ENCODE peak calls at places on chromosomes 3 and 15, in eight cellular contexts. Y is neural progenitor cell, H is HCT116, Z is GM23338, W is OCI-LY7, I is SK-N-SH, E is PC-3, U is MM.1S. A is an unnamed sample.

GRCh38 chr3:133408961-133409360 is 9.1 kb downstream of the BFSP2 start:
- DNase-seq in I (no peak), Z (no peak), H (no peak), Y (no peak), W (no peak), E (no peak), U (no peak), A (no peak)

GRCh38 chr3:101141135-101141534 is 147.9 kb upstream of the ABI3BP start:
- DNase-seq in I (no peak), E (no peak), U (no peak), W (no peak), Y (no peak), Z (no peak), H (no peak), A (no peak)

GRCh38 chr3:129224984-129225393 is 24.4 kb upstream of the COPG1 start:
- DNase-seq in Z (no peak), H (no peak), Y (no peak), W (peak), I (peak), E (peak), U (no peak), A (peak)

GRCh38 chr3:29385056-29385455 is 104.2 kb downstream of the RBMS3 start:
- DNase-seq in Z (no peak), Y (peak), W (no peak), H (no peak), I (peak), U (no peak), E (no peak), A (no peak)

GRCh38 chr3:17640466-17640865 is 102.0 kb downstream of the TBC1D5 start:
- DNase-seq in U (no peak), E (peak), Z (no peak), Y (no peak), I (no peak), W (no peak), H (no peak), A (no peak)

GRCh38 chr3:114775395-114775794 is 371.7 kb downstream of the ZBTB20 start:
- DNase-seq in I (no peak), H (no peak), Z (no peak), U (no peak), E (no peak), Y (no peak), W (no peak), A (no peak)

GRCh38 chr3:179544981-179545645 is 17.6 kb upstream of the ACTL6A start:
- DNase-seq in Y (no peak), I (no peak), H (no peak), E (peak), U (no peak), Z (no peak), W (no peak), A (no peak)

GRCh38 chr3:106144051-106144450 is 275.2 kb upstream of the CBLB start:
- DNase-seq in I (no peak), H (no peak), Y (no peak), Z (no peak), W (no peak), E (no peak), U (no peak), A (no peak)

GRCh38 chr15:66932634-66933024 is 132.8 kb upstream of the SMAD3 start:
- DNase-seq in W (no peak), Z (no peak), U (no peak), E (no peak), Y (no peak), I (no peak), H (no peak), A (no peak)

GRCh38 chr15:38994310-38994709 is 429.7 kb upstream of the RASGRP1 start:
- DNase-seq in H (no peak), Y (no peak), W (no peak), Z (no peak), U (no peak), I (no peak), E (no peak), A (no peak)

GRCh38 chr15:59384507-59384906 is 11.8 kb upstream of the MYO1E start:
- DNase-seq in I (no peak), W (no peak), H (no peak), Y (no peak), E (no peak), Z (no peak), U (no peak), A (no peak)

GRCh38 chr3:87350367-87351199 is 74.2 kb upstream of the POU1F1 start:
- DNase-seq in U (peak), E (peak), I (peak), Y (peak), H (peak), Z (peak), W (peak), A (peak)

GRCh38 chr3:174377684-174378083 is 481.4 kb upstream of the NAALADL2 start:
- DNase-seq in U (no peak), I (no peak), Z (no peak), W (no peak), H (no peak), Y (no peak), E (no peak), A (no peak)

GRCh38 chr3:167008765-167009164 is 371.3 kb downstream of the ZBBX start:
- DNase-seq in U (no peak), W (no peak), Y (no peak), Z (no peak), H (no peak), E (no peak), I (no peak), A (no peak)

GRCh38 chr3:150251654-150252053 is 156.4 kb upstream of the TSC22D2 start:
- DNase-seq in H (no peak), W (no peak), Y (no peak), I (no peak), E (peak), Z (no peak), U (no peak), A (no peak)

GRCh38 chr3:4716731-4717362 is 223.7 kb downstream of the ITPR1 start:
- DNase-seq in H (no peak), Y (no peak), W (no peak), Z (no peak), I (no peak), E (peak), U (no peak), A (no peak)

GRCh38 chr3:59809016-59809415 is 759.2 kb upstream of the CFAP20DC start:
- DNase-seq in W (no peak), E (peak), Z (no peak), I (no peak), Y (no peak), H (no peak), U (no peak), A (no peak)

GRCh38 chr3:16767006-16767405 is 117.7 kb upstream of the PLCL2 start:
- DNase-seq in Y (peak), Z (peak), H (no peak), I (no peak), E (peak), U (no peak), W (no peak), A (no peak)

DNA sequence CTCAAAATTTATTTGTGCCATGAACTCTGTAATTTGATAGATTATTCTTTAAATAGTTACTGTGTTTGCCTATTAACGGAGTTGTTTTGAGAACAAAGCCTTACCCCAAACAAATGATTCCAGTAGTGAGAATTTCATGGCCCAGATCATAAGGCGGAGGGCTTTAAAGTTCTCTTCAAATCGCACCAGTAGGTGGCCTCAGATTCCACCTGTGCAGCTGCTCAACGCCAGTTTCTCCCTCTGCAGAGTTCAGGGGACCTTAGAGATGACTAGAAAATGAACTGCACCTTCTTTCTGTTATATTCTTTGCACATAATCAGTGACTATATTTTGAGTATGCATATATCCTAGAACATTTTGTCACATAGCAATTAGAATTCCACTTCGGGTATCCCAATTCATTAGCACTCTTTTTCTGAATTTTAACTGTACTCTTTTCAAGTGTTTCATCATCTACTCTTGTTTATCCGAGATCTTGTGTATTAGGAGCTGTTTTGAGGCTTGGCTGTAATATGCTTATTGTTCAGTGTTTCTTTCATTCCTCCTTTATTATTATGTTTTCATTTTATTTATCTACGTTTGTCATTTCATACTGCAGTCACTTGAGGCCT is 232.6 kb upstream of the CHRM5 start:
- DNase-seq in U (peak), W (peak), Z (peak), E (peak), Y (peak), H (peak), I (peak), A (peak)
- TF ChIP-seq EZH2phosphoT487 in U (no peak), W (no peak), Z (no peak), E (no peak), Y (no peak), H (no peak), I (no peak), A (no peak)

DNA sequence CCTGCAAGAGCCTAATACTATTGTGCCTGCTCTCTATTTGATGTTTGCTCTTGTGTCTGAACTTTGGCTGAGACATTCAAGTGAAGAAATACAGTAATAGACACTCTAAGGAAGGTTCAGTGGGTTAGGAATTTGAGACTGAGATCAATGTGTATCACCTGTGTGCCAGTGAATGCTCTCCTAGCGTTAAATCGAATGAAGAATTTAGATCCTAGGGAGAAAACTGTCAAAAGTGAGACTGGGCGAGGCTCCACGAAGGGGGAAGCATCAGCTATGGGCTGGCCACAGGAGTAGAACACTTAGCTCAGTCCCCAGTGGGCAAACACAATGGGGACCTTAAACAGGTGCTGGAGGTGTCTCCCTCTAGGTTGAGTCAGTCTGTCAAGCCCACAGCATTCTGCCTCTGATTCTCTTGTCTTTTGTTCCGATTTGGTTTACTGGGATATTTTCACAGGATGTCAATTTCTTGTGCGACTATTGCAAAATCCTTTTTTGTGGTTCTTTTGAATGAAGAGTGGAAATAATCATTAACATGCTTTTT is 1.3 kb downstream of the ROBO2 start:
- DNase-seq in U (no peak), H (no peak), Y (peak), I (no peak), E (no peak), Z (no peak), W (no peak), A (peak)
- H3K4me3 ChIP-seq in U (no peak), H (no peak), Y (peak), I (no peak), E (no peak), Z (peak), W (no peak), A (peak)

GRCh38 chr3:188179006-188179966 is 25.3 kb downstream of the LPP start:
- DNase-seq in Y (peak), U (no peak), E (no peak), H (no peak), Z (peak), W (peak), I (no peak), A (peak)
- TF ChIP-seq CTCF in Y (no peak), U (no peak), E (no peak), H (no peak), Z (peak), W (no peak), I (no peak), A (no peak)

GRCh38 chr3:189714991-189715961 is 84.1 kb downstream of the TP63 start:
- DNase-seq in H (no peak), Y (no peak), Z (no peak), U (no peak), I (no peak), E (peak), W (no peak), A (no peak)

GRCh38 chr3:189708375-189708774 is 77.2 kb downstream of the TP63 start:
- DNase-seq in Y (no peak), U (peak), I (no peak), H (no peak), E (no peak), W (no peak), Z (no peak), A (no peak)

GRCh38 chr3:189712906-189713483 is 81.8 kb downstream of the TP63 start:
- DNase-seq in Z (no peak), U (no peak), Y (no peak), H (no peak), W (no peak), I (no peak), E (peak), A (peak)

DNA sequence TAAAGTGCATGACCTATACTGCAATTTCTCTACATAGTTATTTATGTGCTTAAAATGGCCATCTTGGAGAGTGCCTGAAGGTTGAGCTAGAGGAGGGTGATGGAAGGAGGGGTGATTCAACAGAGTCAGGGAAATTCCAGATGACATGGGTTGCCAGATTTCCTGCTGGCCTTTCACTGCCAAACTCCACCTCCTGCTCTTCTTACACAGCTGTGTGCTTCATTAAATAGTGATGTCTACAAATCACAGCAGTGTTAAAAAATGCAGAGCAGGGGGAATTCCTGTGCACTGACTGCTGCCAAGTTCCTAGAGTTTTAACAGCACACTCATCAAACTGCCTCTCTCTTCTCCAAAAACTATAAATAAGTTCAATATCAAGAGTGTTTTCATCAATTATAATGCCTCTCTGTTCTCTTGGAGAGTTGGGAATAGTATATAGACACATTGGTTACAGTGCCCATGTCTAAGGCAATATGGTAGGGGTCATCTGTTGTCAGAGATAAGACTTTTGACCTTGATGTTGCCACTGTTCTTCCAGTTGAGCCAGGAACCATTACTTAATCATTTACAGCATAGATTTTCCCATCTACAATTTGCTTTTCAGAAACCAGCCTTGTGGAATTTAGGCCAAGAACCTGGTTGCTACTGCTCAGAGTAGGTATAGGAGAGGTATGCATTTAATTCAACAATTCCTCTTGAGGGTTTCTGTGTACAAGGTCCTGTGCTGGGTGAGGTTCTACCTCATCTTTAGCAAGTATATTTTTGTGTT is 79.6 kb downstream of the TP63 start:
- DNase-seq in Y (no peak), I (no peak), W (no peak), E (peak), U (no peak), Z (peak), H (no peak), A (peak)
- TF ChIP-seq EZH2phosphoT487 in Y (no peak), I (no peak), W (no peak), E (no peak), U (no peak), Z (no peak), H (no peak), A (no peak)

DNA sequence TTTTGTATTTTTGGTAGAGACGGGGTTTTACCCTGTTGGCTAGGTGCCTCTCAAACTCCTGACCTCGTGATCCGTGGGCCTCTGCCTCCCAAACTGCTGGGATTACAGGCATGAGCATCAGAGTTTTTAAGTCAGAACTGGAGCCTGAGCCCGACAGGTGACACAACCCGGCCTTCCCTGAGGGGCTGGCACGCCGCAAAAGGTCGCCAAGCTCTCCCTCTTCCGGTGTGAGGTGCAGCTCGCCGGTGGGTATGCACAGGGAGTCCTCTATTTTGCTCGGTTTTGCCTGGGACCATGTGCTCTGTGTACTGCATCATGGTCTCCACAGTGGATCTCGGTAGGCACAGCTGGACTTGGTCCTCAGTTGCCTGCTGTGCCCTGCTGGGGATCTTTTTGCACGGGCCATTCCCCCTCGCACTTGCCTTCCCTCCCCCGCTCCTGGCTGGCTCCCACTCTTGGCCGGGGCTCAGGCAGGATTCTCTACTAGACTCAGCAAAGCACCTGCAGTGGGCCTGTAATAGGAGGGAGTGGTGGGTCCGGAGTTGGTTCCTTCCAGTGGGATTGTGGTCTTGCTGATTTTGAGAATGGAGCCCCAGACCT is 101.2 kb upstream of the KLF13 start:
- DNase-seq in H (no peak), E (no peak), U (no peak), Y (no peak), Z (no peak), I (no peak), W (no peak), A (no peak)
- H3K4me3 ChIP-seq in H (no peak), E (no peak), U (no peak), Y (no peak), Z (no peak), I (no peak), W (no peak), A (no peak)

DNA sequence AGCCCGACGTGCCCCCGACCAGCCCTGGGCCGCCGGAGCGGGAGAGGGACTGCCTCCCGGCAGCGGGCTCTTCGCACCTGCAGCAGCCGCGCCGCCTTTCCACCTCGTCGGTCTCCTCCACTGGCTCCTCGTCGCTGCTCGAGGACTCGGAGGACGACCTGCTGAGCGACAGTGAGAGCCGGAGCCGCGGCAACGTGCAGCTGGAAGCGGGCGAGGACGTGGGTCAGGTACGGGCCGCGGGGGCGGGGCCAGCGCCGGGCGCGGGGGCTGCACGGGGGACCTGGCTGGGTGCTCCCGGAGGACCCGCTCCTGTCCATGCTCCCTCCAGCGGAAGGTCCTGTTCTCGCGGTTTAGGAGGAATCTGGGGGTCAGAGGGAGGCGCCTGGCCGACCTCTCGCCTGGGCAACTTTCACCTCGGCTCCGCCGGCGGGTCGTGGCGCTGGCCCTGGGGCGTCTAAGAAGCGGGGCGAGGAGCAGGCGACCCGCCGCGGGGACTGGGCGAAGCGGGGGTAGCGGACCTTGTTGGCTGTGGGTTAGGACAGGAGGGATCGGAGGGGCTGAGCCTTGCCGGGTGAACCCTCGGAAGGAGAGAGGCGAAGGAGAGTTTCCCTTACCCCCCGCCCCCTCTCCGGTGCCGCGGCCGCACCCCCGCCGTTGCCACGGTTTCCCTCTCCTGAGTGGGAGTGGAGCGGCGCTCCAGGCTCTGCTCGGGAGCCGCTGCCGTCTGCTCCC is 682 bp downstream of the ITPKA start:
- DNase-seq in E (peak), H (no peak), U (peak), Z (peak), I (peak), W (peak), Y (peak), A (peak)
- TF ChIP-seq CTCF in E (no peak), H (no peak), U (no peak), Z (peak), I (no peak), W (no peak), Y (peak), A (no peak)

GRCh38 chr3:46017720-46018119 is 9.6 kb downstream of the XCR1 start:
- DNase-seq in Y (no peak), W (no peak), E (no peak), H (no peak), I (no peak), U (no peak), Z (no peak), A (no peak)
- TF ChIP-seq EZH2phosphoT487 in Y (no peak), W (no peak), E (no peak), H (no peak), I (no peak), U (no peak), Z (no peak), A (no peak)

A was measured in hepatocyte.